ENCODE peak calls at places on chromosomes 13 and 19, in nine cellular contexts. V, Z, H, K, N, W, I, R and S are unnamed samples.

GRCh38 chr19:24063312-24063711 is 23.7 kb upstream of the ZNF254 start:
- DNase-seq in V (no peak), Z (no peak), H (no peak), K (no peak), N (no peak), W (no peak), I (no peak), R (no peak), S (no peak)

GRCh38 chr13:32947886-32948285 is 68.3 kb upstream of the KL start:
- DNase-seq in V (no peak), Z (peak; percentile 38), H (no peak), K (no peak), N (no peak), W (no peak), I (no peak), R (no peak), S (no peak)

GRCh38 chr13:103140001-103140671 is 73.9 kb upstream of the SLC10A2 start:
- DNase-seq in V (peak; percentile 66), Z (peak; percentile 72), H (peak; percentile 2), K (no peak), N (no peak), W (no peak), I (no peak), R (no peak), S (no peak)

GRCh38 chr19:55160128-55160985 is 2.8 kb upstream of the TNNI3 start:
- DNase-seq in V (peak; percentile 95), Z (peak; percentile 97), H (peak; percentile 80), K (peak; percentile 83), N (peak; percentile 85), W (no peak), I (peak; percentile 87), R (peak; percentile 74), S (peak; percentile 59)

GRCh38 chr13:113802090-113802531 is 43.1 kb downstream of the TMEM255B start:
- DNase-seq in V (peak; percentile 13), Z (peak; percentile 89), H (peak; percentile 83), K (no peak), N (no peak), W (no peak), I (peak; percentile 57), R (no peak), S (peak; percentile 53)

GRCh38 chr13:24287748-24288287 is 21.6 kb upstream of the C1QTNF9 start:
- DNase-seq in V (no peak), Z (no peak), H (no peak), K (no peak), N (no peak), W (no peak), I (no peak), R (no peak), S (no peak)

GRCh38 chr19:31170046-31170445 is 179.2 kb downstream of the TSHZ3 start:
- DNase-seq in V (no peak), Z (no peak), H (no peak), K (no peak), N (no peak), W (no peak), I (no peak), R (no peak), S (no peak)

GRCh38 chr13:92739306-92739818 is 487.2 kb upstream of the GPC6 start:
- DNase-seq in V (no peak), Z (peak; percentile 1), H (peak; percentile 65), K (no peak), N (no peak), W (no peak), I (no peak), R (no peak), S (no peak)

GRCh38 chr19:18588611-18589379 is at the start of gene REX1BD:
- DNase-seq in V (peak; percentile 73), Z (peak; percentile 89), H (peak; percentile 71), K (peak; percentile 91), N (peak; percentile 73), W (no peak), I (peak; percentile 88), R (peak; percentile 70), S (peak; percentile 84)

GRCh38 chr19:11195681-11196080 is 1.7 kb downstream of the KANK2 start:
- DNase-seq in V (no peak), Z (no peak), H (no peak), K (no peak), N (no peak), W (no peak), I (no peak), R (no peak), S (no peak)

GRCh38 chr19:29770653-29771052 is 41.1 kb upstream of the CCNE1 start:
- DNase-seq in V (no peak), Z (no peak), H (no peak), K (no peak), N (no peak), W (no peak), I (no peak), R (no peak), S (no peak)